ENCODE peak calls at places on chromosomes 16 and 17, in seven cellular contexts. I is heart left ventricle, U is substantia nigra, D is neural progenitor cell, J is tibial artery, X is dorsolateral prefrontal cortex, Z is mammary epithelial cell. F is an unnamed sample.

GRCh38 chr17:33205552-33205951 is 87.5 kb downstream of the ASIC2 start:
- DNase-seq in Z (no peak), J (no peak), X (no peak), D (no peak), I (no peak), U (no peak), F (no peak)

GRCh38 chr17:58997756-58998553 is 108.7 kb downstream of the TRIM37 start:
- DNase-seq in D (no peak), Z (no peak), X (no peak), U (no peak), J (no peak), I (no peak), F (no peak)

GRCh38 chr17:59767176-59767575 is 59.7 kb downstream of the VMP1 start:
- DNase-seq in Z (no peak), D (no peak), I (no peak), U (no peak), J (no peak), X (no peak), F (no peak)

GRCh38 chr17:72724375-72724774 is 368.1 kb downstream of the SLC39A11 start:
- DNase-seq in D (no peak), Z (peak; percentile 64), X (no peak), U (no peak), J (no peak), I (no peak), F (no peak)

GRCh38 chr16:7509919-7510705 is 177.5 kb downstream of the RBFOX1 start:
- DNase-seq in X (peak; percentile 45), D (no peak), U (no peak), I (no peak), J (no peak), Z (no peak), F (peak; percentile 45)

GRCh38 chr16:48914070-48914469 is 304.1 kb upstream of the N4BP1 start:
- DNase-seq in J (no peak), Z (no peak), D (peak; percentile 61), U (no peak), I (no peak), X (no peak), F (no peak)

GRCh38 chr17:77370536-77370935 is 229.8 kb downstream of the SEC14L1 start:
- DNase-seq in J (no peak), I (peak; percentile 30), X (no peak), Z (no peak), U (no peak), D (no peak), F (no peak)

GRCh38 chr17:57607553-57608120 is 137.5 kb downstream of the CCDC182 start:
- DNase-seq in J (no peak), Z (peak; percentile 88), I (no peak), U (no peak), D (no peak), X (peak; percentile 23), F (no peak)

GRCh38 chr16:67530013-67530939 is 1.6 kb downstream of the RIPOR1 start:
- DNase-seq in I (peak; percentile 90), D (peak; percentile 59), X (peak; percentile 84), J (peak; percentile 85), U (peak; percentile 54), Z (peak; percentile 35), F (peak; percentile 39)

GRCh38 chr16:87538594-87538993 is 45.8 kb upstream of the ZCCHC14 start:
- DNase-seq in D (no peak), I (no peak), Z (no peak), U (no peak), X (no peak), J (peak; percentile 55), F (no peak)

GRCh38 chr16:58850019-58850626 is 116.0 kb upstream of the GOT2 start:
- DNase-seq in I (no peak), X (no peak), Z (no peak), J (no peak), D (no peak), U (no peak), F (no peak)

GRCh38 chr16:19520861-19521331 is 1.0 kb downstream of the GDE1 start:
- DNase-seq in X (no peak), J (no peak), U (no peak), Z (peak; percentile 78), I (no peak), D (no peak), F (no peak)

GRCh38 chr17:40063034-40063765 is 435 bp downstream of the THRA start:
- DNase-seq in I (peak; percentile 68), D (peak; percentile 86), J (peak; percentile 77), U (peak; percentile 71), Z (peak; percentile 33), X (peak; percentile 52), F (no peak)

GRCh38 chr16:23784811-23785447 is 30.1 kb downstream of the CHP2 start:
- DNase-seq in Z (peak; percentile 88), J (no peak), X (no peak), U (no peak), D (no peak), I (no peak), F (no peak)

GRCh38 chr16:10661737-10662136 is 33.0 kb downstream of the TEKT5 start:
- DNase-seq in D (no peak), I (no peak), Z (no peak), U (no peak), J (no peak), X (no peak), F (no peak)

GRCh38 chr16:17389392-17389791 is 81.4 kb downstream of the XYLT1 start:
- DNase-seq in Z (peak; percentile 55), X (no peak), U (no peak), I (no peak), J (no peak), D (no peak), F (no peak)

GRCh38 chr16:13939821-13940220 is 19.9 kb downstream of the ERCC4 start:
- DNase-seq in U (no peak), Z (peak; percentile 54), D (no peak), I (no peak), J (no peak), X (no peak), F (no peak)

GRCh38 chr16:13937411-13937810 is 17.5 kb downstream of the ERCC4 start:
- DNase-seq in I (no peak), X (no peak), J (no peak), U (no peak), Z (no peak), D (no peak), F (no peak)

GRCh38 chr16:13936596-13937081 is 16.7 kb downstream of the ERCC4 start:
- DNase-seq in Z (peak; percentile 48), U (no peak), J (peak; percentile 59), X (no peak), D (no peak), I (no peak), F (no peak)

GRCh38 chr16:13940397-13940933 is 20.5 kb downstream of the ERCC4 start:
- DNase-seq in U (no peak), I (no peak), X (no peak), D (peak; percentile 34), J (no peak), Z (no peak), F (no peak)

GRCh38 chr16:13938480-13938879 is 18.5 kb downstream of the ERCC4 start:
- DNase-seq in I (no peak), Z (no peak), U (no peak), J (no peak), D (no peak), X (no peak), F (no peak)
- H3K27ac ChIP-seq in I (no peak overlapping the region), Z (no peak overlapping the region), U (no peak overlapping the region), J (no peak overlapping the region), D (no peak overlapping the region), X (no peak overlapping the region), F (no peak overlapping the region)

GRCh38 chr16:89619880-89620279 is 6.4 kb downstream of the DPEP1 start:
- DNase-seq in X (no peak), I (no peak), D (peak; percentile 53), Z (no peak), J (no peak), U (no peak), F (no peak)

GRCh38 chr16:89621698-89622409 is 8.4 kb downstream of the DPEP1 start:
- DNase-seq in Z (no peak), I (no peak), J (no peak), D (no peak), X (no peak), U (no peak), F (no peak)

GRCh38 chr16:89620406-89620841 is 7.0 kb downstream of the DPEP1 start:
- DNase-seq in X (no peak), J (no peak), Z (no peak), D (no peak), I (no peak), U (no peak), F (no peak)

GRCh38 chr16:89623511-89624232 is 10.2 kb downstream of the DPEP1 start:
- DNase-seq in Z (no peak), I (no peak), X (no peak), U (no peak), J (no peak), D (no peak), F (no peak)

DNA sequence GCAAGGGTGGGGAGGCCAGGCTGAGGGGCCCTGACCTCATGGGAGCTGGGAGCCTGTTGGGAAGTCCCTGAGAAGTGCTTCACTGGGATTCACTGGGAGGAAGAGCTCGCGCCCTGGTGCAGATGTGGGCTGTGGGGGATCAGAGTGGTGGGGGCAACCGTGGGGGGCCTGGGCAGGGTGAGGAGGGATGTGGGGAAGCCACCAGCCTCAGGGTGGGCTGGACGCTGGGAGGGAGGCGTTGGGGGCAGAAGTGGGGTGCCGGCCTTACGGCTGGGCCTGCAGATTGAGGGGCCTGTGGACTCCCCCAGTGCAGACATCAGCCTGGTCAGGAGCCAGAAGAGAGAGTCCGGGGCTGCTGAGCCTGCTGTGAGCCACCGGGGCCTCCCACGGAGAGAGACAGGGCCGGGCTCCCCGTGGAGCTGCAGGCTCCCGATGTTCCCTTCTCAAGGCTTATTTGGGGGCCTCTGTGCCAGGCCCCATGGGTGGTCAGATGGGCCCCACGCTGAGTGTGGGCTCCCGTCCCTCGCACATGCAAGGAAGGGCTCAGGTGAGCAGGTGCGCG is 7.8 kb downstream of the DPEP1 start:
- DNase-seq in I (no peak), D (no peak), J (no peak), U (no peak), Z (no peak), X (no peak), F (no peak)
- H3K27ac ChIP-seq in I (no peak overlapping the region), D (no peak overlapping the region), J (no peak overlapping the region), U (no peak overlapping the region), Z (no peak overlapping the region), X (no peak overlapping the region), F (no peak overlapping the region)

GRCh38 chr17:28142355-28142754 is 99.9 kb downstream of the NLK start:
- DNase-seq in J (no peak), I (no peak), U (no peak), D (peak; percentile 12), X (no peak), Z (no peak), F (no peak)

GRCh38 chr17:28147026-28147425 is 104.5 kb downstream of the NLK start:
- DNase-seq in Z (no peak), U (no peak), J (no peak), X (no peak), D (no peak), I (no peak), F (no peak)

GRCh38 chr17:28141783-28142182 is 99.3 kb downstream of the NLK start:
- DNase-seq in D (no peak), X (no peak), Z (no peak), I (no peak), J (no peak), U (no peak), F (no peak)

GRCh38 chr17:28144019-28144418 is 101.5 kb downstream of the NLK start:
- DNase-seq in Z (no peak), J (no peak), I (no peak), D (no peak), U (no peak), X (no peak), F (no peak)

GRCh38 chr17:28145348-28145747 is 102.9 kb downstream of the NLK start:
- DNase-seq in U (no peak), D (no peak), X (no peak), J (no peak), I (no peak), Z (no peak), F (no peak)
- H3K27ac ChIP-seq in U (no peak overlapping the region), D (no peak overlapping the region), X (peak overlapping the region; percentile 92), J (no peak overlapping the region), I (no peak overlapping the region), Z (no peak overlapping the region), F (no peak overlapping the region)

GRCh38 chr17:65447823-65448222 is 113.6 kb downstream of the AXIN2 start:
- DNase-seq in X (no peak), J (no peak), I (no peak), D (no peak), Z (no peak), U (no peak), F (no peak)
- H3K27ac ChIP-seq in X (no peak overlapping the region), J (no peak overlapping the region), I (no peak overlapping the region), D (no peak overlapping the region), Z (no peak overlapping the region), U (no peak overlapping the region), F (no peak overlapping the region)